ENCODE peak calls at places on chromosomes 7 and 10, in five cellular contexts. D, Q, E, C and W are unnamed samples.

GRCh38 chr7:151802469-151802846 is 74.5 kb downstream of the PRKAG2 start:
- DNase-seq in C (no peak), D (no peak), Q (no peak), E (no peak), W (no peak)

GRCh38 chr7:36182854-36183604 is 30.0 kb downstream of the EEPD1 start:
- DNase-seq in E (no peak), Q (no peak), C (no peak), D (peak), W (no peak)

GRCh38 chr7:123864012-123864411 is 19.0 kb downstream of the HYAL4 start:
- DNase-seq in Q (no peak), E (no peak), C (no peak), D (no peak), W (no peak)

GRCh38 chr7:156725982-156726381 is 85.4 kb downstream of the RNF32 start:
- DNase-seq in C (no peak), Q (no peak), D (no peak), E (no peak), W (no peak)

GRCh38 chr10:69383485-69384089 is 33.1 kb downstream of the TACR2 start:
- DNase-seq in Q (no peak), C (peak), E (no peak), D (no peak), W (peak)

GRCh38 chr10:119652361-119652760 is 1.2 kb downstream of the BAG3 start:
- DNase-seq in Q (peak), C (peak), D (no peak), E (peak), W (peak)

GRCh38 chr10:60992661-60993060 is 48.7 kb upstream of the RHOBTB1 start:
- DNase-seq in C (no peak), Q (no peak), D (no peak), E (no peak), W (no peak)

GRCh38 chr10:93849605-93850004 is 44.2 kb upstream of the SLC35G1 start:
- DNase-seq in D (no peak), Q (no peak), E (no peak), C (no peak), W (no peak)

GRCh38 chr10:31262672-31263071 is 56.3 kb upstream of the ZEB1 start:
- DNase-seq in D (no peak), Q (no peak), E (no peak), C (peak), W (peak)

GRCh38 chr10:49300140-49300974 is 1.4 kb downstream of the C10orf71 start:
- DNase-seq in Q (no peak), D (peak), C (no peak), E (no peak), W (no peak)

GRCh38 chr7:69276011-69276729 is 322.1 kb upstream of the AUTS2 start:
- DNase-seq in D (no peak), E (no peak), C (no peak), Q (no peak), W (no peak)

GRCh38 chr10:132697568-132698200 is 88.3 kb downstream of the NKX6-2 start:
- DNase-seq in D (no peak), Q (no peak), E (no peak), C (no peak), W (no peak)

GRCh38 chr10:122077311-122077875 is 88.4 kb downstream of the TACC2 start:
- DNase-seq in D (no peak), Q (no peak), E (no peak), C (no peak), W (no peak)

GRCh38 chr7:25557379-25557916 is 329.2 kb upstream of the NPVF start:
- DNase-seq in E (no peak), C (no peak), Q (peak), D (no peak), W (no peak)

GRCh38 chr7:132402751-132403245 is 173.5 kb downstream of the PLXNA4 start:
- DNase-seq in D (no peak), E (no peak), Q (no peak), C (peak), W (peak)

GRCh38 chr7:18808026-18808425 is 309.4 kb downstream of the TWIST1 start:
- DNase-seq in Q (no peak), C (no peak), E (no peak), D (no peak), W (no peak)

GRCh38 chr7:82631998-82632397 is 188.4 kb upstream of the CACNA2D1 start:
- DNase-seq in D (no peak), E (no peak), Q (no peak), C (no peak), W (peak)

GRCh38 chr10:91724933-91725332 is 73.3 kb upstream of the TNKS2 start:
- DNase-seq in Q (no peak), D (no peak), E (no peak), C (no peak), W (no peak)

GRCh38 chr10:113947138-113948011 is 92.9 kb downstream of the NHLRC2 start:
- DNase-seq in D (no peak), C (peak), Q (no peak), E (peak), W (no peak)

GRCh38 chr10:95573953-95574604 is 12.9 kb upstream of the SORBS1 start:
- DNase-seq in C (no peak), E (no peak), D (no peak), Q (no peak), W (no peak)

GRCh38 chr10:10589540-10589939 is 428.1 kb upstream of the CELF2 start:
- DNase-seq in E (no peak), D (no peak), C (peak), Q (no peak), W (peak)